ENCODE peak calls at places on chromosomes 5 and 9, in nine cellular contexts. U is HCT116; I is K562; T is AG10803; H is adrenal gland; C is effector memory CD4-positive, alpha-beta T cell; L is PC-9; D is bronchial epithelial cell; B is choroid plexus epithelial cell. M is an unnamed sample.

GRCh38 chr5:162230348-162230747 is 162.8 kb downstream of the GABRG2 start:
- DNase-seq in L (no peak), B (no peak), T (no peak), C (no peak), H (no peak), U (no peak), I (no peak), D (no peak), M (no peak)

GRCh38 chr9:78871452-78872331 is 574.8 kb downstream of the PSAT1 start:
- DNase-seq in L (peak; percentile 49), H (no peak), U (peak; percentile 22), I (no peak), C (no peak), B (peak; percentile 83), D (peak; percentile 91), T (peak; percentile 95), M (no peak)

GRCh38 chr5:124341066-124341943 is 405.1 kb downstream of the ZNF608 start:
- DNase-seq in T (no peak), U (no peak), L (no peak), H (no peak), I (no peak), C (no peak), D (no peak), B (peak; percentile 17), M (no peak)

GRCh38 chr5:151961557-151961956 is 36.9 kb upstream of the GLRA1 start:
- DNase-seq in I (no peak), C (no peak), T (no peak), H (no peak), U (no peak), L (no peak), B (peak; percentile 64), D (no peak), M (no peak)

GRCh38 chr9:119291554-119291953 is 77.7 kb downstream of the BRINP1 start:
- DNase-seq in T (no peak), U (no peak), H (no peak), I (no peak), C (no peak), B (no peak), L (no peak), D (no peak), M (no peak)

GRCh38 chr5:431711-432050 is 11.3 kb upstream of the EXOC3 start:
- DNase-seq in L (no peak), I (no peak), T (no peak), D (no peak), B (no peak), U (no peak), H (no peak), C (no peak), M (no peak)

GRCh38 chr5:131792900-131793299 is 3.9 kb downstream of the FNIP1 start:
- DNase-seq in B (no peak), D (no peak), I (no peak), L (no peak), U (no peak), H (no peak), T (no peak), C (no peak), M (no peak)

GRCh38 chr9:89879711-89880110 is 274.9 kb downstream of the GADD45G start:
- DNase-seq in I (no peak), H (peak; percentile 56), L (no peak), C (no peak), T (no peak), U (no peak), D (no peak), B (no peak), M (no peak)

GRCh38 chr5:149677721-149678120 is 52.4 kb upstream of the PPARGC1B start:
- DNase-seq in I (no peak), U (no peak), L (no peak), B (no peak), D (no peak), H (peak; percentile 65), C (no peak), T (no peak), M (no peak)

GRCh38 chr5:174736777-174737176 is 12.4 kb downstream of the MSX2 start:
- DNase-seq in U (no peak), D (no peak), I (no peak), B (no peak), T (no peak), C (no peak), H (no peak), L (no peak), M (no peak)

GRCh38 chr5:174736351-174736721 is 12.0 kb downstream of the MSX2 start:
- DNase-seq in H (no peak), I (no peak), T (peak; percentile 72), U (no peak), D (peak; percentile 29), C (no peak), L (no peak), B (peak; percentile 46), M (no peak)

GRCh38 chr5:174737335-174737734 is 13.0 kb downstream of the MSX2 start:
- DNase-seq in T (no peak), C (no peak), B (no peak), I (no peak), L (no peak), D (no peak), U (no peak), H (no peak), M (no peak)

GRCh38 chr5:174734571-174735497 is 10.5 kb downstream of the MSX2 start:
- DNase-seq in B (no peak), L (no peak), H (no peak), T (no peak), D (no peak), C (no peak), I (no peak), U (no peak), M (no peak)

DNA sequence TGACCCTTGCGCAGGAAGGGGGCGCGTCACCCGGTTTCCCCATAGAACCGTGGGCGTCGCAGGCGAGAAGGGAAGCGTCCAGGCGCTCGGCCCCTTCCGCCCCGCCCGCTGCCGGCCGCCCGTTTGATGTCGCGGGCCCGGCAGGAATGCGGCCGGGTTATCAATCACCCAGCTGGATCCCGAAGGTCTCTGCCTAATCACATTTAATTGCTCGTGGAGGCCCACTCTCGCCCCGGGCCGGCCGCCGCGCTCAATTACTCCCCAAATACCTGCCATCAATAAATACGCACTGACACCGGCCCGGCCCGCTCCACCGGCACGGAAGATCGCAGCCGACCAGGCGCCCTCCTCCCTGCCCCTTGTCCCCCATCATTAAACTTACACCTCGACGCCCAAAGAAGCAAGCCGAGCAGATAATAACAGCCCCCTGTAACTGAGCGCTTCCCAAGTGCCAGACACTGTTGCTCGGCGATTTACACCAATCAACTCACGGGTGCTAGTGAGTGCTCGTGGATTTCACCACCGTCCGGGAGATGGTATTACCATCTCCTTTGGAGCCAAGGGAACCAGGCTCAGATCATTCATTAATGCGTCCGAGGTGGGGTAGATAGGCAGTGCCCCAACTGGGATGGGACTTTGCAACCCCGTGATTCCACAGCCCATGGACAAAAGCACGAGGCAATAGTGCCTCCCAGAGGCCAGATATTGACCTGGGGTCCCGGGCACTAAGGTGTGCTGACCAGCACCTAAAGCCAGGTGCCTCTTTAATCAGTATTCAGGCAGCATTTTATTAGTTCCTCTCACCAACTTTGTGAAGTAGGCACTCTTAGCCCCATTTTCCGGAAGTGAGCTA is 11.3 kb downstream of the MSX2 start:
- DNase-seq in H (no peak), C (no peak), T (no peak), B (no peak), L (peak; percentile 3), I (peak; percentile 17), U (peak; percentile 45), D (peak; percentile 4), M (no peak)
- H3K4me3 ChIP-seq in H (no peak overlapping the region), C (no peak overlapping the region), T (no peak overlapping the region), B (no peak overlapping the region), L (no peak overlapping the region), I (no peak overlapping the region), U (peak overlapping the region; percentile 47), D (no peak overlapping the region), M (peak overlapping the region; percentile 19)

DNA sequence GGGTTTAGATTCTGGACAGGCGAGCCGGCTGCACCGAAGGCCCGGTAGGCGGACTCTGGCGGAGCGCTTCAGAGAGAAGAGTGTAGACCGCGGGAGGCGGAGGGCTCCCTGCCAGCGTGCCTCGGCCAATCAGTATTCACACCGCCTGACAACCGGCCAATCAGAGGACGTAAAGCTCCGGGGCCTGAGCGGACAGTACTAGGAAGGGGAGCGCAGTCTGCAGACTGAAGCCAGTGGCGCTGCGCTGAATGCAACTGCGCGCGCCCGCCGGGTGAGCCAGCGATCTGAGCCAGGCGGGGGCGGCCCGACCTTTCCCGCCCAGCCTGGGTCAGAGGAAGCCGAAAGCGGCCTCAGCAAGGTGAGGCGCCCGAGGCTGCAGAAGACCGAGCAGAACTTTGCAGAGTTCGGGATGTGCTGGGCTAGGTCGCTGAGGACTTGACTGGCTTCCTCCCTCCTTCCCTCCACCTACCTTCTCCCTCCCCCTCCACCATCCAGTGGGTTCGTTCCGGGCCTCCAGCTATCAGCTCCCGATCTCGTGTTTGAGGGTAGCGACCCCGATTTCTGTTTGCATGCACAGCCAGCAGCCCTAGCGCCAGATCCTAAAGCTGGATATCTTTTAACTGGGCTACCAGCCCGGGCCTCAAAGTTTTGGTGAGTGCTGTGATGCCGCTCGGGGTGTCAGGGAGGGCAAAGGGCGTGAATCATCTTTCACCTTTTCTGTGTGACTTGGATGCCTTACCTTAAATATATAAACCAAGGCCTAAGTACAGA is at the start of gene DMRT2:
- DNase-seq in I (peak; percentile 35), D (peak; percentile 91), T (peak; percentile 72), B (peak; percentile 18), C (no peak), L (no peak), U (peak; percentile 0), H (peak; percentile 85), M (peak; percentile 84)
- H3K4me3 ChIP-seq in I (no peak within 1 kb of the TSS), D (peak within 1 kb of the TSS; percentile 40), T (peak within 1 kb of the TSS; percentile 22), B (no peak within 1 kb of the TSS), C (peak within 1 kb of the TSS; percentile 17), L (no peak within 1 kb of the TSS), U (no peak within 1 kb of the TSS), H (no peak within 1 kb of the TSS), M (peak within 1 kb of the TSS; percentile 21)

GRCh38 chr9:126321742-126322141 is 4.9 kb upstream of the MVB12B start:
- DNase-seq in C (no peak), I (no peak), T (no peak), B (no peak), L (no peak), U (no peak), H (no peak), D (no peak), M (no peak)
- H3K4me3 ChIP-seq in C (no peak overlapping the region), I (no peak overlapping the region), T (no peak overlapping the region), B (no peak overlapping the region), L (no peak overlapping the region), U (no peak overlapping the region), H (no peak overlapping the region), D (no peak overlapping the region), M (no peak overlapping the region)

GRCh38 chr9:136979769-136980587 is 2.7 kb downstream of the PTGDS start:
- DNase-seq in C (no peak), L (no peak), U (no peak), I (no peak), H (no peak), T (no peak), B (no peak), D (no peak), M (no peak)

GRCh38 chr9:136978865-136979544 is 1.7 kb downstream of the PTGDS start:
- DNase-seq in I (no peak), D (no peak), B (no peak), T (no peak), C (no peak), H (no peak), U (no peak), L (no peak), M (no peak)

GRCh38 chr9:136977223-136978072 is at the start of gene PTGDS:
- DNase-seq in D (no peak), B (peak; percentile 92), T (peak; percentile 28), L (no peak), U (no peak), C (no peak), I (no peak), H (no peak), M (no peak)

GRCh38 chr9:136980669-136981478 is 1.9 kb upstream of the LCNL1 start:
- DNase-seq in T (no peak), U (no peak), L (no peak), D (no peak), H (no peak), I (no peak), B (no peak), C (no peak), M (no peak)

GRCh38 chr9:136978073-136978864 is 965 bp downstream of the PTGDS start:
- DNase-seq in B (peak; percentile 92), D (peak; percentile 0), I (peak; percentile 99), H (peak; percentile 72), L (peak; percentile 83), U (no peak), C (peak; percentile 76), T (peak; percentile 39), M (no peak)
- H3K4me3 ChIP-seq in B (peak overlapping the region; percentile 91), D (peak overlapping the region; percentile 49), I (peak overlapping the region; percentile 54), H (no peak overlapping the region), L (peak overlapping the region; percentile 38), U (peak overlapping the region; percentile 24), C (peak overlapping the region; percentile 52), T (peak overlapping the region; percentile 60), M (no peak overlapping the region)

M was measured in HAP-1.